ENCODE peak calls at places on chromosomes 4 and X, in nine cellular contexts. V, C, F, K, Q, O, B, E and H are unnamed samples.

GRCh38 chr4:82381661-82382284 is 8.0 kb upstream of the HNRNPD start:
- DNase-seq in V (no peak), C (no peak), F (no peak), K (no peak), Q (no peak), O (peak; percentile 48), B (no peak), E (no peak), H (no peak)

GRCh38 chr4:37631551-37631950 is 54.6 kb downstream of the RELL1 start:
- DNase-seq in V (no peak), C (no peak), F (no peak), K (no peak), Q (no peak), O (peak; percentile 46), B (no peak), E (no peak), H (no peak)

GRCh38 chrX:18885317-18886004 is 98.5 kb downstream of the PHKA2 start:
- DNase-seq in V (no peak), C (no peak), F (no peak), K (no peak), Q (no peak), O (peak; percentile 7), B (no peak), E (no peak), H (no peak)

GRCh38 chr4:2341261-2341841 is 77.1 kb downstream of the ZFYVE28 start:
- DNase-seq in V (no peak), C (no peak), F (no peak), K (peak; percentile 42), Q (peak; percentile 40), O (no peak), B (no peak), E (no peak), H (no peak)

GRCh38 chr4:6008766-6009385 is 9.4 kb downstream of the C4orf50 start:
- DNase-seq in V (no peak), C (no peak), F (no peak), K (no peak), Q (no peak), O (no peak), B (no peak), E (no peak), H (no peak)

GRCh38 chrX:154799554-154800348 is 5.5 kb downstream of the MPP1 start:
- DNase-seq in V (no peak), C (no peak), F (no peak), K (no peak), Q (no peak), O (peak; percentile 35), B (peak; percentile 80), E (peak; percentile 70), H (no peak)

GRCh38 chrX:150837845-150838244 is 60.6 kb downstream of the CD99L2 start:
- DNase-seq in V (no peak), C (no peak), F (no peak), K (no peak), Q (no peak), O (no peak), B (no peak), E (no peak), H (no peak)

GRCh38 chr4:158356331-158356730 is 146.0 kb downstream of the TMEM144 start:
- DNase-seq in V (no peak), C (no peak), F (no peak), K (no peak), Q (no peak), O (no peak), B (no peak), E (no peak), H (no peak)

GRCh38 chrX:15973941-15974340 is 119.3 kb upstream of the AP1S2 start:
- DNase-seq in V (no peak), C (no peak), F (no peak), K (no peak), Q (no peak), O (no peak), B (no peak), E (no peak), H (no peak)

GRCh38 chr4:4946416-4946815 is 72.8 kb downstream of the CYTL1 start:
- DNase-seq in V (no peak), C (no peak), F (no peak), K (no peak), Q (peak; percentile 44), O (no peak), B (no peak), E (no peak), H (no peak)

GRCh38 chr4:113468165-113469022 is 293.1 kb downstream of the CAMK2D start:
- DNase-seq in V (no peak), C (peak; percentile 73), F (peak; percentile 1), K (peak; percentile 96), Q (peak; percentile 98), O (peak; percentile 100), B (peak; percentile 62), E (peak; percentile 11), H (no peak)

GRCh38 chr4:162838671-162839070 is 328.0 kb downstream of the NAF1 start:
- DNase-seq in V (no peak), C (no peak), F (no peak), K (no peak), Q (no peak), O (no peak), B (no peak), E (no peak), H (no peak)

GRCh38 chrX:54180403-54180802 is 2.7 kb downstream of the FAM120C start:
- DNase-seq in V (no peak), C (no peak), F (no peak), K (no peak), Q (no peak), O (peak; percentile 58), B (no peak), E (no peak), H (no peak)

GRCh38 chrX:10990418-10990817 is 120.7 kb upstream of the HCCS start:
- DNase-seq in V (no peak), C (no peak), F (no peak), K (no peak), Q (no peak), O (no peak), B (no peak), E (no peak), H (no peak)

DNA sequence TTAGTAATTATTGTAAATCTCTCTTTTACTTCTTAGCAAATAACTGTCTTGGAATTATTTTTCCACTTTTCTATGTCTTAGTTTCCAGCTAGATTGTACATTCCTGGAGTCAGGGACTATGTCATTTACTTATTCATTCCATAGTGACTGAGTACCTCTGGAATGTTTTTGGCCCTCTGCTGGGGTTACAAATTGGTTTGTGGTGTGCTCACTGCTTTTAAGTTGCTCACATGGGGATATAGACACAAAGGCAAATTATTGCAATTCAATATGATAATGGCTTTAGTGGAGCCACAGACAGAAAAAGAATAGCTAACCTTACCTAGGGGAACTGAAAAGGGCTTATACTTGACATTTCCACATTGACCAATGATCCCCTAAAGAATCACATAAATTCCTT is 63.7 kb upstream of the PDGFRA start:
- DNase-seq in V (no peak), C (no peak), F (no peak), K (no peak), Q (no peak), O (peak; percentile 96), B (no peak), E (no peak), H (no peak)
- TF ChIP-seq CTCF in V (no peak), C (no peak), F (no peak), K (no peak), Q (no peak), O (no peak), B (no peak), E (no peak), H (no peak)

DNA sequence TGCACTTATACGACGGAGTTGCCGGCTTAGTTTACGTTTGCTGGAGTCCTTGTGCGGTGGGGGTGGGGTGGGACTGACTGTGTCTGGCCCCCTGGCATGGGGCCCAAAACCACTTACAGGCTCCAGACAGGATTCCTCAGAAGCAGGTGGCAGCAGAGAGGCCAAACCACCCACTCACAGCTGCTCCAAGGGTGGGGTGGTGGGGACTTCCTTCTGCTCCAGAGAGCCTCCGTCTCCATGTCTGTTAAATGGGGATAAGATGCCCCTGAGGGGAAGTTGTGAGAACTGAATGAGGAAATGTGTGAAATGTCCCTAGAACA is 36.7 kb downstream of the PSAPL1 start:
- DNase-seq in V (no peak), C (peak; percentile 89), F (no peak), K (peak; percentile 58), Q (peak; percentile 83), O (peak; percentile 59), B (no peak), E (peak; percentile 58), H (no peak)
- TF ChIP-seq CTCF in V (no peak), C (no peak), F (no peak), K (no peak), Q (no peak), O (no peak), B (no peak), E (no peak), H (no peak)

GRCh38 chr4:55853484-55854046 is at the start of gene EXOC1:
- DNase-seq in V (peak; percentile 90), C (peak; percentile 100), F (peak; percentile 94), K (peak; percentile 99), Q (peak; percentile 99), O (peak; percentile 94), B (peak; percentile 96), E (peak; percentile 96), H (peak; percentile 98)

GRCh38 chr4:55851885-55852284 is 1.6 kb upstream of the EXOC1 start:
- DNase-seq in V (no peak), C (no peak), F (no peak), K (no peak), Q (no peak), O (no peak), B (no peak), E (no peak), H (no peak)

GRCh38 chr4:55854132-55854531 is 684 bp downstream of the EXOC1 start:
- DNase-seq in V (no peak), C (no peak), F (no peak), K (no peak), Q (no peak), O (no peak), B (no peak), E (no peak), H (no peak)

DNA sequence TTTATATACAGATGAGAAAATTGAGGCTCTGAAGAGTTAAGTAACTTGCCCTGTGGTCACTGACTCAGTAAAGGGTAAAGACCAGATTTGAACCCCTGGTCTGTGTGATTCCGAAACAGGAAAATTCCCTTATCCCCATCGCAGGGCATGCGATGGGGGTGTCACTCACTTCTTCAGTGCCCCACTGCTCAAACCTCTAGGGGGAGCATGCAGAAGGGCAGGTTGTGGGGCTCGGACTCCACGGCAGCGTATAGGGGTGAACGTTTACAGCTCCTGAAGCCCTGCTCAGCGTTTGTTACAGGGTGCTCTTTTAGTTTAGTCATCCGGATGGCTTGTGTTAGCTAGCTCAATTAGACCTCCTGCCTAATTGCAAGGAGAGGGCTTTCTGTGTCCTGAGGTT is 3.7 kb upstream of the EXOC1 start:
- DNase-seq in V (no peak), C (no peak), F (no peak), K (no peak), Q (no peak), O (no peak), B (no peak), E (no peak), H (no peak)
- TF ChIP-seq CTCF in V (no peak), C (no peak), F (no peak), K (no peak), Q (no peak), O (no peak), B (peak; percentile 14), E (no peak), H (no peak)

GRCh38 chr4:40552536-40552935 is 77.1 kb downstream of the RBM47 start:
- DNase-seq in V (no peak), C (no peak), F (no peak), K (no peak), Q (no peak), O (no peak), B (no peak), E (peak; percentile 41), H (no peak)
- TF ChIP-seq CTCF in V (no peak), C (no peak), F (no peak), K (no peak), Q (no peak), O (no peak), B (no peak), E (no peak), H (no peak)